ENCODE peak calls at places on chromosomes 5 and 9, in ten cellular contexts. F is SJSA1; X is GM23248; M is gastrocnemius medialis; Q is stomach; Y is thoracic aorta; L is cardiac muscle cell; A is uterus; B is CD8-positive, alpha-beta memory T cell; W is aorta. R is an unnamed sample.

GRCh38 chr9:117546894-117547293 is 132.0 kb upstream of the ASTN2 start:
- DNase-seq in F (no peak), X (no peak), M (no peak), Q (peak; percentile 60), Y (no peak), L (no peak), A (no peak), B (no peak), W (no peak), R (no peak)

GRCh38 chr5:63596254-63596653 is 366.0 kb downstream of the HTR1A start:
- DNase-seq in F (no peak), X (no peak), M (no peak), Q (no peak), Y (no peak), L (no peak), A (no peak), B (no peak), W (no peak), R (no peak)

GRCh38 chr5:81908771-81909170 is 63.1 kb upstream of the ATG10 start:
- DNase-seq in F (no peak), X (no peak), M (no peak), Q (no peak), Y (no peak), L (peak; percentile 48), A (no peak), B (no peak), W (no peak), R (no peak)

GRCh38 chr5:143108498-143109128 is 294.9 kb downstream of the NR3C1 start:
- DNase-seq in F (no peak), X (no peak), M (no peak), Q (peak; percentile 83), Y (no peak), L (no peak), A (no peak), B (no peak), W (no peak), R (no peak)

GRCh38 chr9:121360975-121361374 is 9.1 kb downstream of the STOM start:
- DNase-seq in F (no peak), X (peak; percentile 94), M (no peak), Q (no peak), Y (no peak), L (peak; percentile 77), A (no peak), B (no peak), W (no peak), R (no peak)

GRCh38 chr9:127423934-127424668 is at the start of gene ZNF79:
- DNase-seq in F (peak; percentile 91), X (peak; percentile 96), M (peak; percentile 85), Q (peak; percentile 95), Y (peak; percentile 76), L (peak; percentile 94), A (peak; percentile 94), B (peak; percentile 92), W (peak; percentile 98), R (no peak)

GRCh38 chr5:170291324-170291847 is 6.2 kb downstream of the LCP2 start:
- DNase-seq in F (no peak), X (no peak), M (no peak), Q (no peak), Y (no peak), L (no peak), A (no peak), B (no peak), W (no peak), R (no peak)

GRCh38 chr5:45695011-45695667 is 1.0 kb downstream of the HCN1 start:
- DNase-seq in F (no peak), X (no peak), M (no peak), Q (no peak), Y (no peak), L (no peak), A (no peak), B (peak; percentile 40), W (no peak), R (no peak)

GRCh38 chr5:40429258-40430111 is 250.2 kb upstream of the PTGER4 start:
- DNase-seq in F (no peak), X (peak; percentile 27), M (no peak), Q (no peak), Y (no peak), L (peak; percentile 44), A (no peak), B (no peak), W (no peak), R (no peak)

GRCh38 chr5:14487101-14487895 is 94.3 kb upstream of the OTULINL start:
- DNase-seq in F (no peak), X (no peak), M (no peak), Q (no peak), Y (no peak), L (no peak), A (no peak), B (no peak), W (no peak), R (no peak)

GRCh38 chr9:113708821-113709713 is 167.0 kb upstream of the ZNF618 start:
- DNase-seq in F (peak; percentile 29), X (no peak), M (no peak), Q (no peak), Y (no peak), L (no peak), A (no peak), B (no peak), W (no peak), R (peak; percentile 54)

GRCh38 chr9:107491081-107492053 is 1.8 kb upstream of the KLF4 start:
- DNase-seq in F (no peak), X (peak; percentile 53), M (no peak), Q (peak; percentile 30), Y (no peak), L (peak; percentile 27), A (peak; percentile 50), B (no peak), W (peak; percentile 79), R (peak; percentile 91)

GRCh38 chr5:158430166-158430828 is 571.4 kb upstream of the CLINT1 start:
- DNase-seq in F (no peak), X (peak; percentile 45), M (no peak), Q (no peak), Y (no peak), L (no peak), A (no peak), B (no peak), W (no peak), R (no peak)

DNA sequence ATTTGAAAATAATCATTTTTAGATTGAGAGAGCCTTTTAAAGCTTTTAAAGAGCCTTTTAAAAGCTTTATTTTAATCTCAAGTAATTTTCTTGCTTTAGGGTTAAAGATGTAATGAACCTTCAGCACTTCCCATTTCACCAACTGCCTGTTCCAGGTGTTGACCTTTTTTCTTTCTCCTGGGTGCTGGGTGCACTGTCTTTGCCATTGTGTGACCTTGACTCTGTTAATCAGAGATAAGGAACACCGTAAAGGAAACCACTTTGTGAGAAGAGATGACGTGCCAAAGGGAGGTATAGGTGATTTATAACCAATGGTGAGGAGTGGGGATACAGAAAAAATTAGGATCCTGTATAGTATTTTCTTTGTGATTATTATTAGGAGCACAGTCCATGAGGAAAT is 68.2 kb downstream of the NAA35 start:
- DNase-seq in F (no peak), X (no peak), M (no peak), Q (no peak), Y (no peak), L (no peak), A (no peak), B (no peak), W (no peak), R (no peak)
- H3K36me3 ChIP-seq in F (peaks cover 38% of the 10 kb centered on the region), X (peaks cover 74% of the 10 kb centered on the region), M (no peaks in the 10 kb centered on the region), Q (peaks cover 93% of the 10 kb centered on the region), Y (peaks cover 10% of the 10 kb centered on the region), L (peaks cover 48% of the 10 kb centered on the region), A (no peaks in the 10 kb centered on the region), B (peaks cover 22% of the 10 kb centered on the region), W (peaks cover 2% of the 10 kb centered on the region), R (no peaks in the 10 kb centered on the region)

GRCh38 chr5:177132504-177133118 is 962 bp upstream of the NSD1 start:
- DNase-seq in F (no peak), X (peak; percentile 52), M (no peak), Q (no peak), Y (no peak), L (peak; percentile 53), A (no peak), B (no peak), W (no peak), R (no peak)
- H3K4me3 ChIP-seq in F (no peak overlapping the region), X (peak overlapping the region; percentile 78), M (peak overlapping the region; percentile 93), Q (peak overlapping the region; percentile 83), Y (peak overlapping the region; percentile 91), L (no peak overlapping the region), A (peak overlapping the region; percentile 64), B (peak overlapping the region; percentile 48), W (peak overlapping the region; percentile 97), R (peak overlapping the region; percentile 89)

GRCh38 chr9:104779946-104780539 is 16.1 kb downstream of the NIPSNAP3B start:
- DNase-seq in F (no peak), X (no peak), M (no peak), Q (no peak), Y (no peak), L (no peak), A (no peak), B (no peak), W (no peak), R (no peak)
- H3K36me3 ChIP-seq in F (peaks cover 9% of the 10 kb centered on the region), X (no peaks in the 10 kb centered on the region), M (no peaks in the 10 kb centered on the region), Q (peaks cover 40% of the 10 kb centered on the region), Y (peaks cover 16% of the 10 kb centered on the region), L (peaks cover 7% of the 10 kb centered on the region), A (no peaks in the 10 kb centered on the region), B (no peaks in the 10 kb centered on the region), W (peaks cover 6% of the 10 kb centered on the region), R (peaks cover 32% of the 10 kb centered on the region)

GRCh38 chr9:134294228-134295071 is 31.8 kb upstream of the RXRA start:
- DNase-seq in F (no peak), X (peak; percentile 73), M (no peak), Q (peak; percentile 65), Y (no peak), L (peak; percentile 39), A (peak; percentile 55), B (no peak), W (peak; percentile 83), R (no peak)

GRCh38 chr9:134293031-134293521 is 33.2 kb upstream of the RXRA start:
- DNase-seq in F (no peak), X (no peak), M (no peak), Q (no peak), Y (no peak), L (no peak), A (no peak), B (no peak), W (peak; percentile 49), R (no peak)

GRCh38 chr9:134291961-134292871 is 34.0 kb upstream of the RXRA start:
- DNase-seq in F (no peak), X (no peak), M (no peak), Q (no peak), Y (no peak), L (no peak), A (no peak), B (no peak), W (peak; percentile 69), R (no peak)

GRCh38 chr9:134295101-134295745 is 31.0 kb upstream of the RXRA start:
- DNase-seq in F (no peak), X (no peak), M (no peak), Q (no peak), Y (no peak), L (no peak), A (no peak), B (no peak), W (peak; percentile 73), R (no peak)

GRCh38 chr9:134293576-134294227 is 32.6 kb upstream of the RXRA start:
- DNase-seq in F (no peak), X (peak; percentile 60), M (no peak), Q (no peak), Y (no peak), L (peak; percentile 32), A (peak; percentile 38), B (no peak), W (peak; percentile 79), R (no peak)
- H3K4me3 ChIP-seq in F (no peak overlapping the region), X (peak overlapping the region; percentile 48), M (peak overlapping the region; percentile 44), Q (peak overlapping the region; percentile 20), Y (peak overlapping the region; percentile 58), L (no peak overlapping the region), A (peak overlapping the region; percentile 5), B (no peak overlapping the region), W (no peak overlapping the region), R (peak overlapping the region; percentile 16)